ENCODE peak calls at places on chromosomes 5 and 9, in six cellular contexts. D, P, B, H, N and A are unnamed samples.

GRCh38 chr5:113202904-113203716 is 226.5 kb downstream of the DCP2 start:
- DNase-seq in D (peak; percentile 26), P (peak; percentile 53), B (peak; percentile 85), H (no peak), N (peak; percentile 78), A (no peak)

GRCh38 chr5:124238350-124238749 is 508.1 kb downstream of the ZNF608 start:
- DNase-seq in D (no peak), P (no peak), B (no peak), H (no peak), N (no peak), A (no peak)

GRCh38 chr5:103793595-103794182 is 231.1 kb upstream of the NUDT12 start:
- DNase-seq in D (no peak), P (no peak), B (no peak), H (no peak), N (no peak), A (no peak)

GRCh38 chr5:157516016-157516415 is 56.0 kb downstream of the NIPAL4 start:
- DNase-seq in D (peak; percentile 66), P (peak; percentile 26), B (no peak), H (no peak), N (no peak), A (no peak)

GRCh38 chr9:31776471-31776870 is 608.0 kb upstream of the ACO1 start:
- DNase-seq in D (peak; percentile 53), P (no peak), B (no peak), H (no peak), N (no peak), A (no peak)

GRCh38 chr5:1498623-1499416 is 24.9 kb downstream of the LPCAT1 start:
- DNase-seq in D (no peak), P (no peak), B (no peak), H (no peak), N (no peak), A (no peak)

GRCh38 chr5:140165101-140165920 is 9.7 kb upstream of the CYSTM1 start:
- DNase-seq in D (peak; percentile 50), P (no peak), B (no peak), H (no peak), N (no peak), A (no peak)

GRCh38 chr5:39700523-39700922 is 275.7 kb upstream of the DAB2 start:
- DNase-seq in D (no peak), P (no peak), B (no peak), H (no peak), N (no peak), A (no peak)

GRCh38 chr9:130960522-130961378 is 21.7 kb upstream of the FIBCD1 start:
- DNase-seq in D (no peak), P (no peak), B (no peak), H (no peak), N (no peak), A (no peak)

GRCh38 chr5:172700686-172701324 is 59.7 kb downstream of the NEURL1B start:
- DNase-seq in D (no peak), P (no peak), B (no peak), H (no peak), N (no peak), A (no peak)

GRCh38 chr9:6428940-6429889 is 16.2 kb downstream of the UHRF2 start:
- DNase-seq in D (no peak), P (no peak), B (no peak), H (no peak), N (no peak), A (no peak)

GRCh38 chr9:96317335-96317980 is 15.5 kb upstream of the HSD17B3 start:
- DNase-seq in D (peak; percentile 55), P (no peak), B (peak; percentile 64), H (peak; percentile 25), N (no peak), A (peak; percentile 80)

GRCh38 chr5:139392678-139393496 is 2.0 kb downstream of the PROB1 start:
- DNase-seq in D (peak; percentile 78), P (peak; percentile 57), B (peak; percentile 58), H (peak; percentile 78), N (peak; percentile 64), A (peak; percentile 41)

GRCh38 chr5:51500-51823 is 40.5 kb upstream of the PLEKHG4B start:
- DNase-seq in D (no peak), P (no peak), B (no peak), H (no peak), N (no peak), A (no peak)

GRCh38 chr9:27398982-27399653 is 102.2 kb upstream of the EQTN start:
- DNase-seq in D (no peak), P (no peak), B (no peak), H (no peak), N (no peak), A (no peak)

GRCh38 chr5:145848854-145849253 is 13.7 kb upstream of the PRELID2 start:
- DNase-seq in D (no peak), P (no peak), B (no peak), H (no peak), N (no peak), A (no peak)

GRCh38 chr9:12697719-12698118 is 4.5 kb downstream of the TYRP1 start:
- DNase-seq in D (no peak), P (no peak), B (no peak), H (no peak), N (no peak), A (no peak)

GRCh38 chr9:126532489-126532888 is 81.2 kb upstream of the LMX1B start:
- DNase-seq in D (no peak), P (no peak), B (no peak), H (no peak), N (no peak), A (no peak)

GRCh38 chr5:67808340-67808739 is 407.2 kb upstream of the PIK3R1 start:
- DNase-seq in D (no peak), P (no peak), B (no peak), H (no peak), N (no peak), A (no peak)

GRCh38 chr5:131863700-131864099 is 66.9 kb upstream of the FNIP1 start:
- DNase-seq in D (no peak), P (no peak), B (no peak), H (no peak), N (no peak), A (no peak)
- H3K9me3 ChIP-seq in D (peaks cover 3% of the 10 kb centered on the region), P (peaks cover 14% of the 10 kb centered on the region), B (peaks cover 56% of the 10 kb centered on the region), H (peaks cover 7% of the 10 kb centered on the region), N (peaks cover 40% of the 10 kb centered on the region), A (no peaks in the 10 kb centered on the region)

GRCh38 chr9:137520614-137521404 is 29.4 kb downstream of the PNPLA7 start:
- DNase-seq in D (peak; percentile 47), P (no peak), B (no peak), H (no peak), N (no peak), A (no peak)
- H3K36me3 ChIP-seq in D (no peaks in the 10 kb centered on the region), P (no peaks in the 10 kb centered on the region), B (no peaks in the 10 kb centered on the region), H (no peaks in the 10 kb centered on the region), N (no peaks in the 10 kb centered on the region), A (no peaks in the 10 kb centered on the region)

DNA sequence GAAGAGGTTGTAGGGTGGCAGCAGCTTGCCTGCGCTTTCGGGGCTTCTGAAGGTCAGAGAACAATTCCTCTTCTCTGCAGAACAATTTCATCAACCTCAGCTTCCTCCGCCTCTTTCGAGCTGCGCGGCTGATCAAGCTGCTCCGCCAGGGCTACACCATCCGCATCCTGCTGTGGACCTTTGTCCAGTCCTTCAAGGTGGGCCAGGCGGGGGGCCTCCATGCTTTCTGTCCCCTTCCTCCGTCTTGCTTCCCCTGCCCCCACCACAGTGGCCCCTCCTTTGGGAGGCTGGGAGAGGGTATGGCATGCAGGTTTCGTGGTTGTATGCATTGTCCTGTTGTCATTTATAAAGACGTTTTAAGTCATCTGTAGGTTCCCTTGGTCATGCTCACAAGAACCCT is 195.8 kb downstream of the CACNA1B start:
- DNase-seq in D (no peak), P (no peak), B (no peak), H (no peak), N (no peak), A (peak; percentile 7)
- H3K9me3 ChIP-seq in D (no peaks in the 10 kb centered on the region), P (no peaks in the 10 kb centered on the region), B (no peaks in the 10 kb centered on the region), H (no peaks in the 10 kb centered on the region), N (no peaks in the 10 kb centered on the region), A (no peaks in the 10 kb centered on the region)

GRCh38 chr5:177163500-177163899 is 29.9 kb downstream of the NSD1 start:
- DNase-seq in D (no peak), P (no peak), B (no peak), H (no peak), N (no peak), A (no peak)

GRCh38 chr5:177171961-177172360 is 38.4 kb downstream of the NSD1 start:
- DNase-seq in D (no peak), P (no peak), B (no peak), H (no peak), N (no peak), A (no peak)

DNA sequence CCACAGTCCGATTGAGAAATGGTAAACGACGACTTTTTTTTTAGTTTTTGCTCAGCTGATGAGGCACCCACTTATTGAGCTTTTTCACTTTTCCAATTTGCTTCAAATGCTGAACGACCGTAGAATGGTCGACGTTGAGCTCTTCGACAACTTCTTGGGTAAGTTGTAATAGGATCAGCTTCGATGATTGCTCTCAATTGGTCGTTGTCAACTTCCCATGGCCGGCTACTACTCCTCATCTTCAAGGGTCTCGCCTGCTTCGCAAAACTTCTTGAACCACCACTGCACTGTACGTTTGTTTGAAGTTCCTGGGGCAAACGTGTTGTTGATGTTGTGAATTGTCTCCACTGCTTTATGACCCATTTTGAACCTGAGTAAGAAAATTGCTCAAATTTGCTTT is 35.7 kb downstream of the NSD1 start:
- DNase-seq in D (no peak), P (no peak), B (no peak), H (no peak), N (no peak), A (no peak)
- H3K36me3 ChIP-seq in D (peaks cover 7% of the 10 kb centered on the region), P (no peaks in the 10 kb centered on the region), B (peaks cover 14% of the 10 kb centered on the region), H (no peaks in the 10 kb centered on the region), N (no peaks in the 10 kb centered on the region), A (no peaks in the 10 kb centered on the region)

DNA sequence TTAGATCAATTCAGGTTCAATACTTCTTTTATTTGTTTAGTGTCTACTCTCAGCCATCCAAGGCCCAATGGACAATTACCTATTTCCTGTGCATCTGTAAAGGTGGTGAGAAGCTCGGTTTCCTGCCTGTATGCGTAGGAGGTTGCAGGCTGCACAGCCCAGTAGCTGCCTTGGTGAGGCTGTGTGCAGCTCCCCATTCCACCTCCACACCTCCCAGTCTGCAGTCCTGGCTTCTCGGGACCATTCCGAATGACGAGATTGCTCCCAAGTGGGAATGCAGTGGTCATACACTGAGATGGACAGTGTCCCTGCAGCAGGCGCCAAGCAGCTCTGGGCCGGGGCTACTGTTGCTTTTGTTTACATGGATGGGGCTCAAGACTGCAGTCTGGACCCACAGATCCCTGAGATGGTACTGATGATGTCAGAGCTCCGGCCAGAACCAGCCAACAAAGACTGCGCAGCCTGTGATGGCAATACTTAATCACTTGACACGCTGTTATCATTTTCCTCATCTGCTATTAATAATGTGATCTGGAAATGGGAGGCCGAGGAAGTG is 206.1 kb upstream of the IRX1 start:
- DNase-seq in D (no peak), P (no peak), B (no peak), H (no peak), N (no peak), A (no peak)
- H3K9me3 ChIP-seq in D (no peaks in the 10 kb centered on the region), P (no peaks in the 10 kb centered on the region), B (no peaks in the 10 kb centered on the region), H (no peaks in the 10 kb centered on the region), N (no peaks in the 10 kb centered on the region), A (no peaks in the 10 kb centered on the region)

DNA sequence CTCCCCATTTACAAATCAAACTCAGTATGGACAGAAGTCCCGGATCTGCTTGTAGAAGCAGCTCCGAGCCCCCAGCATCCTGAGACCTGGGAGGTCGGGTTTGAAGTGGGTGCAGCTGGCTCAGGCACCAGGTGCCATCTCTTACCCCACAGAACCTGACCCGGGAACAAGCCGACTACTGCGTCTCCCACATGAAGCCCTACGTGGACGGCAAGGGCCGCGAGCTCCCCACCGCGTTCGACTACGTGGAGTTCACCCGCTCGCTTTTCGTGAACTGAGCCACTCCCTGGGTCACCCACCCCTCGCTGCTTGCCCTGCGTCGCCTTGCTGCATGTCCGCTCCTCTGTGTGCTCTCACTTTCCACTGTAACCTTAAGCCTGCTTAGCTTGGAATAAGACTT is 23.6 kb downstream of the DYNC2I2 start:
- DNase-seq in D (no peak), P (no peak), B (no peak), H (no peak), N (no peak), A (no peak)
- H3K36me3 ChIP-seq in D (peaks cover 68% of the 10 kb centered on the region), P (peaks cover 8% of the 10 kb centered on the region), B (peaks cover 65% of the 10 kb centered on the region), H (peaks cover 35% of the 10 kb centered on the region), N (peaks cover 2% of the 10 kb centered on the region), A (no peaks in the 10 kb centered on the region)